ENCODE peak calls at places on chromosomes 2 and 18, in six cellular contexts. K is GM23338, Z is hepatocyte, E is stomach, L is left ventricle myocardium inferior, D is brain microvascular endothelial cell. H is an unnamed sample.

GRCh38 chr2:70086278-70086837 is 919 bp upstream of the PCBP1 start:
- DNase-seq in Z (peak; percentile 84), L (peak; percentile 75), E (peak; percentile 68), K (peak; percentile 80), D (peak; percentile 73), H (peak; percentile 82)

GRCh38 chr2:191521608-191522208 is 156.2 kb upstream of the NABP1 start:
- DNase-seq in Z (no peak), K (peak; percentile 44), D (no peak), E (no peak), L (no peak), H (peak; percentile 54)

GRCh38 chr2:173354601-173355131 is at the start of gene CDCA7:
- DNase-seq in K (peak; percentile 82), Z (peak; percentile 83), E (peak; percentile 49), L (peak; percentile 47), D (peak; percentile 43), H (peak; percentile 33)

GRCh38 chr2:143264851-143265250 is 135.6 kb downstream of the ARHGAP15 start:
- DNase-seq in E (no peak), D (peak; percentile 21), Z (no peak), K (no peak), L (no peak), H (peak; percentile 38)

GRCh38 chr2:68772109-68772508 is 37.5 kb downstream of the ARHGAP25 start:
- DNase-seq in L (no peak), D (no peak), K (no peak), Z (no peak), E (no peak), H (no peak)

GRCh38 chr2:240586919-240587800 is 626 bp downstream of the CAPN10 start:
- DNase-seq in K (peak; percentile 77), L (peak; percentile 36), D (no peak), E (peak; percentile 51), Z (peak; percentile 68), H (peak; percentile 28)

GRCh38 chr2:102082591-102083586 is 59.7 kb upstream of the IL1R1 start:
- DNase-seq in Z (peak; percentile 53), L (no peak), E (no peak), D (peak; percentile 84), K (no peak), H (peak; percentile 95)

GRCh38 chr2:227890495-227891079 is 19.2 kb downstream of the DAW1 start:
- DNase-seq in Z (peak; percentile 79), K (peak; percentile 82), L (no peak), D (no peak), E (no peak), H (peak; percentile 68)

GRCh38 chr18:74147779-74148542 is at the start of the genes FBXO15 and TIMM21:
- DNase-seq in D (peak; percentile 96), Z (peak; percentile 97), K (peak; percentile 96), L (peak; percentile 97), E (peak; percentile 96), H (peak; percentile 93)

GRCh38 chr18:902179-902718 is 2.4 kb upstream of the ADCYAP1 start:
- DNase-seq in E (no peak), K (peak; percentile 52), L (no peak), D (no peak), Z (peak; percentile 23), H (no peak)

GRCh38 chr2:42195559-42195958 is 26.4 kb downstream of the EML4 start:
- DNase-seq in D (no peak), Z (peak; percentile 54), K (no peak), E (no peak), L (no peak), H (peak; percentile 87)

DNA sequence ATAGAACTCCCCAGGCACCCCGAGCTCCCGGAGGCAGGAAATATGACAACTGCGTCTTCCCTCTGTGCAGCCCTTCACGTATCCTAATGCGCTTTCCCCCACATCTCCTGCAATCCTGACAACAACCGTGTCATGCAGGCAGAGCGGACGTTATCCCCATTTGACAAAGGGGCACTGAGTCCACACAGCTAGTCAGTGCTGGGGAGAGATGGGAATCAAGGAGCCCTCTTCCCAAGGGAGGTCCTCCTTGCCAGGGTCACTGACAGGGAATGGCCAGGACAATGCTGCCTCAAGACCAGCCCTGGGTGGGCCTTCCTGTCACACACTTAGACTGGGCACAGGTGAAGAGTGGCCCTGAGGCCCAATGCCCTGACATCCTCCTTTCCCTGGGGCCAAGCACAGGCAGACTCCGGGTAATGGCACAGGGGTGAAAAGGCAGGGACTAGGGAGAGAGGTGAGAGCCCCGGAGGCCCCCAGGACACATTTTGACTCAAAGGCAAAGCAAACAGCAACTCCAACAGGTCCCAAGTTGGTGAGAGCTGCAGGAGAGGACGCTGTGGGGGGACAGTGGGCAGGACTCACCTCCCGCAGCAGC is 2.2 kb downstream of the ADCY3 start:
- DNase-seq in L (no peak), D (no peak), Z (no peak), K (no peak), E (no peak), H (no peak)
- H3K4me3 ChIP-seq in L (peak overlapping the region; percentile 76), D (no peak overlapping the region), Z (no peak overlapping the region), K (no peak overlapping the region), E (peak overlapping the region; percentile 64), H (no peak overlapping the region)

DNA sequence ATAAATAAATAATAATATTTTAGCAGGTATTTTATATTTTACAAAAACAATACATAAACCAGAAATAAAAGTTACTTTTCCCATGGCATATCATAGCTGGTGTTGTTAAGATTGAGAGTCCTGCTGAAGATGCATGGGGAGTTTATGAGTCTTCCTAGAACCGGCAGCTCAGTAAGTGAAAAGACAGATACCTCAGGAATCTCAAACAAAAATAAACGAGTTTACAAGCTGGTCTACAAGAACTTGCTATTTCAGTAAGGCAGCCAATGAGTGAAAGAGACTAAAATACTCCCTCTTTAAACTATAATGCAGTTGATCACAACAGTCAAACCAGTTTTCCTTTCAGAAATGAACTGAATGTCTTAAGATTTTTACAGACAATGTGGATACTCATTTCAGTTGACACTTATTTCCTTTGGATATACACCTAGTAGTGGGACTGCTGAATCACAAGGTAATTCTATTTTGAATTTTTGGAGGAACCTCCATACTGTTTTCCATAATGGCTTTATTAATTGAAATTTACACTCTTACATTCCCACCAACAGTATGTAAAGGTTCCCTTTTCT is 8.9 kb downstream of the GAREM1 start:
- DNase-seq in K (no peak), D (no peak), E (no peak), L (no peak), Z (no peak), H (no peak)
- TF ChIP-seq CTCF in K (no peak), D (no peak), E (no peak), L (peak; percentile 24), Z (no peak), H (no peak)

GRCh38 chr2:19353721-19354050 is 4.7 kb downstream of the OSR1 start:
- DNase-seq in E (no peak), D (no peak), K (no peak), L (no peak), Z (no peak), H (no peak)
- H3K27me3 ChIP-seq in E (peaks cover 96% of the 10 kb centered on the region), D (no peaks in the 10 kb centered on the region), K (peaks cover 99% of the 10 kb centered on the region), L (peaks cover 80% of the 10 kb centered on the region), Z (peaks cover 65% of the 10 kb centered on the region), H (peaks cover 13% of the 10 kb centered on the region)

GRCh38 chr2:230716588-230716987 is 3.9 kb downstream of the CAB39 start:
- DNase-seq in D (no peak), Z (no peak), L (no peak), E (no peak), K (no peak), H (no peak)

GRCh38 chr2:230719340-230719739 is 6.7 kb downstream of the CAB39 start:
- DNase-seq in E (no peak), K (no peak), D (no peak), Z (no peak), L (no peak), H (no peak)

GRCh38 chr2:230715201-230715600 is 2.6 kb downstream of the CAB39 start:
- DNase-seq in Z (no peak), K (no peak), D (no peak), L (no peak), E (no peak), H (no peak)

GRCh38 chr2:230714122-230714453 is 1.4 kb downstream of the CAB39 start:
- DNase-seq in Z (peak; percentile 60), E (no peak), D (peak; percentile 66), L (no peak), K (peak; percentile 47), H (peak; percentile 80)

GRCh38 chr2:230717595-230717994 is 5.0 kb downstream of the CAB39 start:
- DNase-seq in K (peak; percentile 62), E (no peak), Z (no peak), D (no peak), L (no peak), H (no peak)
- H3K4me3 ChIP-seq in K (peak overlapping the region; percentile 26), E (no peak overlapping the region), Z (no peak overlapping the region), D (no peak overlapping the region), L (no peak overlapping the region), H (no peak overlapping the region)

H was measured in bronchial epithelial cell.